ENCODE peak calls at places on chromosomes 12 and 14, in nine cellular contexts. One of them, this sample, is unnamed.

GRCh38 chr12:126704609-126705008 is 1562.4 kb upstream of the TMEM132C start:
- DNase-seq in COR-L47: no peak
- DNase-seq in spleen: no peak
- DNase-seq in BE2C: no peak
- DNase-seq in osteocyte: no peak
- DNase-seq in activated naive CD4-positive, alpha-beta T cell treated with Interleukin-2 at 50 U/mL for 16 hours: no peak
- DNase-seq in ELF-1: no peak
- DNase-seq in non-pigmented ciliary epithelial cell: no peak
- DNase-seq in stomach: no peak
- DNase-seq in this sample: no peak

GRCh38 chr14:31263485-31264133 is 56.0 kb upstream of the HECTD1 start:
- DNase-seq in COR-L47: no peak
- DNase-seq in spleen: no peak
- DNase-seq in BE2C: no peak
- DNase-seq in osteocyte: peak
- DNase-seq in activated naive CD4-positive, alpha-beta T cell treated with Interleukin-2 at 50 U/mL for 16 hours: no peak
- DNase-seq in ELF-1: peak
- DNase-seq in non-pigmented ciliary epithelial cell: peak
- DNase-seq in stomach: peak
- DNase-seq in this sample: peak

GRCh38 chr12:57190821-57191220 is 25.8 kb upstream of the NXPH4 start:
- DNase-seq in COR-L47: no peak
- DNase-seq in spleen: no peak
- DNase-seq in BE2C: no peak
- DNase-seq in osteocyte: no peak
- DNase-seq in activated naive CD4-positive, alpha-beta T cell treated with Interleukin-2 at 50 U/mL for 16 hours: no peak
- DNase-seq in ELF-1: no peak
- DNase-seq in non-pigmented ciliary epithelial cell: no peak
- DNase-seq in stomach: no peak
- DNase-seq in this sample: no peak

GRCh38 chr12:31003861-31004640 is 69.6 kb upstream of the DDX11 start:
- DNase-seq in COR-L47: no peak
- DNase-seq in spleen: peak
- DNase-seq in BE2C: no peak
- DNase-seq in osteocyte: no peak
- DNase-seq in activated naive CD4-positive, alpha-beta T cell treated with Interleukin-2 at 50 U/mL for 16 hours: no peak
- DNase-seq in ELF-1: no peak
- DNase-seq in non-pigmented ciliary epithelial cell: no peak
- DNase-seq in stomach: no peak
- DNase-seq in this sample: no peak

GRCh38 chr12:98449601-98450000 is 65.8 kb upstream of the TMPO start:
- DNase-seq in COR-L47: no peak
- DNase-seq in spleen: no peak
- DNase-seq in BE2C: no peak
- DNase-seq in osteocyte: no peak
- DNase-seq in activated naive CD4-positive, alpha-beta T cell treated with Interleukin-2 at 50 U/mL for 16 hours: no peak
- DNase-seq in ELF-1: no peak
- DNase-seq in non-pigmented ciliary epithelial cell: no peak
- DNase-seq in stomach: no peak
- DNase-seq in this sample: no peak

GRCh38 chr14:35384386-35385041 is 20.0 kb downstream of the NFKBIA start:
- DNase-seq in COR-L47: no peak
- DNase-seq in spleen: no peak
- DNase-seq in BE2C: no peak
- DNase-seq in osteocyte: no peak
- DNase-seq in activated naive CD4-positive, alpha-beta T cell treated with Interleukin-2 at 50 U/mL for 16 hours: no peak
- DNase-seq in ELF-1: peak
- DNase-seq in non-pigmented ciliary epithelial cell: peak
- DNase-seq in stomach: no peak
- DNase-seq in this sample: peak

GRCh38 chr14:106163316-106163715 is 636.9 kb downstream of the TMEM121 start:
- DNase-seq in COR-L47: no peak
- DNase-seq in spleen: no peak
- DNase-seq in BE2C: no peak
- DNase-seq in osteocyte: no peak
- DNase-seq in activated naive CD4-positive, alpha-beta T cell treated with Interleukin-2 at 50 U/mL for 16 hours: no peak
- DNase-seq in ELF-1: no peak
- DNase-seq in non-pigmented ciliary epithelial cell: no peak
- DNase-seq in stomach: no peak
- DNase-seq in this sample: no peak

GRCh38 chr14:90561031-90561430 is 164.2 kb downstream of the CALM1 start:
- DNase-seq in COR-L47: no peak
- DNase-seq in spleen: no peak
- DNase-seq in BE2C: no peak
- DNase-seq in osteocyte: no peak
- DNase-seq in activated naive CD4-positive, alpha-beta T cell treated with Interleukin-2 at 50 U/mL for 16 hours: no peak
- DNase-seq in ELF-1: no peak
- DNase-seq in non-pigmented ciliary epithelial cell: no peak
- DNase-seq in stomach: no peak
- DNase-seq in this sample: no peak

GRCh38 chr14:36773136-36773540 is 111.5 kb downstream of the PAX9 start:
- DNase-seq in COR-L47: no peak
- DNase-seq in spleen: no peak
- DNase-seq in BE2C: no peak
- DNase-seq in osteocyte: no peak
- DNase-seq in activated naive CD4-positive, alpha-beta T cell treated with Interleukin-2 at 50 U/mL for 16 hours: no peak
- DNase-seq in ELF-1: no peak
- DNase-seq in non-pigmented ciliary epithelial cell: peak
- DNase-seq in stomach: no peak
- DNase-seq in this sample: no peak